ENCODE peak calls at places on chromosomes 12 and 14, in nine cellular contexts. One of them, this sample, is unnamed.

GRCh38 chr14:54652188-54652889 is 85.4 kb downstream of the SAMD4A start:
- DNase-seq in amniotic stem cell: peak
- DNase-seq in NCI-H1105: no peak
- DNase-seq in RCC 7860: peak
- DNase-seq in breast epithelium: peak
- DNase-seq in activated CD8-positive, alpha-beta memory T cell treated with anti-CD3 and anti-CD28 coated beads for 48 hours: no peak
- DNase-seq in EH: peak
- DNase-seq in NCI-H345: no peak
- DNase-seq in vagina: no peak
- DNase-seq in this sample: peak

GRCh38 chr14:68884031-68885030 is 91.5 kb upstream of the ZFP36L1 start:
- DNase-seq in amniotic stem cell: no peak
- DNase-seq in NCI-H1105: no peak
- DNase-seq in RCC 7860: peak
- DNase-seq in breast epithelium: no peak
- DNase-seq in activated CD8-positive, alpha-beta memory T cell treated with anti-CD3 and anti-CD28 coated beads for 48 hours: no peak
- DNase-seq in EH: peak
- DNase-seq in NCI-H345: no peak
- DNase-seq in vagina: no peak
- DNase-seq in this sample: peak

GRCh38 chr12:92041742-92042141 is 103.9 kb downstream of the BTG1 start:
- DNase-seq in amniotic stem cell: no peak
- DNase-seq in NCI-H1105: no peak
- DNase-seq in RCC 7860: no peak
- DNase-seq in breast epithelium: no peak
- DNase-seq in activated CD8-positive, alpha-beta memory T cell treated with anti-CD3 and anti-CD28 coated beads for 48 hours: no peak
- DNase-seq in EH: no peak
- DNase-seq in NCI-H345: no peak
- DNase-seq in vagina: no peak
- DNase-seq in this sample: no peak

GRCh38 chr14:32372154-32372553 is 43.1 kb downstream of the AKAP6 start:
- DNase-seq in amniotic stem cell: peak
- DNase-seq in NCI-H1105: no peak
- DNase-seq in RCC 7860: peak
- DNase-seq in breast epithelium: no peak
- DNase-seq in activated CD8-positive, alpha-beta memory T cell treated with anti-CD3 and anti-CD28 coated beads for 48 hours: no peak
- DNase-seq in EH: peak
- DNase-seq in NCI-H345: no peak
- DNase-seq in vagina: no peak
- DNase-seq in this sample: peak

GRCh38 chr12:24888813-24889212 is 60.1 kb downstream of the BCAT1 start:
- DNase-seq in amniotic stem cell: no peak
- DNase-seq in NCI-H1105: no peak
- DNase-seq in RCC 7860: no peak
- DNase-seq in breast epithelium: no peak
- DNase-seq in activated CD8-positive, alpha-beta memory T cell treated with anti-CD3 and anti-CD28 coated beads for 48 hours: no peak
- DNase-seq in EH: no peak
- DNase-seq in NCI-H345: no peak
- DNase-seq in vagina: no peak
- DNase-seq in this sample: no peak

GRCh38 chr12:104669057-104669770 is 212.5 kb downstream of the CHST11 start:
- DNase-seq in amniotic stem cell: no peak
- DNase-seq in NCI-H1105: peak
- DNase-seq in RCC 7860: no peak
- DNase-seq in breast epithelium: peak
- DNase-seq in activated CD8-positive, alpha-beta memory T cell treated with anti-CD3 and anti-CD28 coated beads for 48 hours: no peak
- DNase-seq in EH: no peak
- DNase-seq in NCI-H345: peak
- DNase-seq in vagina: no peak
- DNase-seq in this sample: no peak

GRCh38 chr12:125161712-125162023 is 96.4 kb downstream of the AACS start:
- DNase-seq in amniotic stem cell: no peak
- DNase-seq in NCI-H1105: no peak
- DNase-seq in RCC 7860: no peak
- DNase-seq in breast epithelium: no peak
- DNase-seq in activated CD8-positive, alpha-beta memory T cell treated with anti-CD3 and anti-CD28 coated beads for 48 hours: no peak
- DNase-seq in EH: no peak
- DNase-seq in NCI-H345: no peak
- DNase-seq in vagina: no peak
- DNase-seq in this sample: no peak

GRCh38 chr14:45261209-45261608 is 8.2 kb upstream of the MIS18BP1 start:
- DNase-seq in amniotic stem cell: no peak
- DNase-seq in NCI-H1105: no peak
- DNase-seq in RCC 7860: no peak
- DNase-seq in breast epithelium: no peak
- DNase-seq in activated CD8-positive, alpha-beta memory T cell treated with anti-CD3 and anti-CD28 coated beads for 48 hours: no peak
- DNase-seq in EH: peak
- DNase-seq in NCI-H345: no peak
- DNase-seq in vagina: no peak
- DNase-seq in this sample: no peak

GRCh38 chr14:81400852-81401251 is 728 bp upstream of the STON2 start:
- DNase-seq in amniotic stem cell: peak
- DNase-seq in NCI-H1105: no peak
- DNase-seq in RCC 7860: peak
- DNase-seq in breast epithelium: peak
- DNase-seq in activated CD8-positive, alpha-beta memory T cell treated with anti-CD3 and anti-CD28 coated beads for 48 hours: no peak
- DNase-seq in EH: peak
- DNase-seq in NCI-H345: peak
- DNase-seq in vagina: no peak
- DNase-seq in this sample: peak

GRCh38 chr12:31582155-31582554 is 8.8 kb downstream of the DENND5B start:
- DNase-seq in amniotic stem cell: no peak
- DNase-seq in NCI-H1105: no peak
- DNase-seq in RCC 7860: peak
- DNase-seq in breast epithelium: no peak
- DNase-seq in activated CD8-positive, alpha-beta memory T cell treated with anti-CD3 and anti-CD28 coated beads for 48 hours: no peak
- DNase-seq in EH: peak
- DNase-seq in NCI-H345: no peak
- DNase-seq in vagina: no peak
- DNase-seq in this sample: no peak